ENCODE peak calls at places on chromosome 17, in four cellular contexts. X is substantia nigra, B is psoas muscle, K is ELF-1. S is an unnamed sample.

GRCh38 chr17:68776451-68776850 is 175.3 kb upstream of the FAM20A start:
- DNase-seq in X (no peak), B (peak), K (no peak), S (no peak)

GRCh38 chr17:75006653-75007052 is 5.8 kb upstream of the MRPL58 start:
- DNase-seq in X (no peak), B (no peak), K (no peak), S (no peak)

GRCh38 chr17:79337053-79337452 is 262.4 kb downstream of the ENGASE start:
- DNase-seq in X (no peak), B (no peak), K (no peak), S (no peak)

GRCh38 chr17:79872762-79873161 is 33.5 kb upstream of the CBX4 start:
- DNase-seq in X (no peak), B (no peak), K (no peak), S (no peak)

GRCh38 chr17:75238684-75239191 is 22.7 kb downstream of the GGA3 start:
- DNase-seq in X (no peak), B (peak), K (peak), S (peak)

GRCh38 chr17:38705803-38706624 is 941 bp downstream of the MLLT6 start:
- DNase-seq in X (no peak), B (peak), K (peak), S (peak)

GRCh38 chr17:32298721-32299578 is 33.3 kb downstream of the RHBDL3 start:
- DNase-seq in X (no peak), B (no peak), K (peak), S (no peak)

GRCh38 chr17:9001539-9001938 is 19.8 kb upstream of the NTN1 start:
- DNase-seq in X (no peak), B (no peak), K (no peak), S (no peak)

GRCh38 chr17:62718420-62718819 is 89.7 kb downstream of the MARCHF10 start:
- DNase-seq in X (no peak), B (no peak), K (peak), S (no peak)

GRCh38 chr17:73478768-73479424 is 165.3 kb downstream of the SDK2 start:
- DNase-seq in X (no peak), B (no peak), K (no peak), S (no peak)

GRCh38 chr17:20896153-20896649 is 146.6 kb downstream of the USP22 start:
- DNase-seq in X (no peak), B (no peak), K (no peak), S (no peak)

GRCh38 chr17:19354123-19354522 is 8.4 kb downstream of the B9D1 start:
- DNase-seq in X (no peak), B (no peak), K (no peak), S (no peak)

S was measured in NCI-H1092.